ENCODE peak calls at places on chromosomes 1 and 21, in four cellular contexts. P is IMR-90, S is K562, Q is GM12878. K is an unnamed sample.

GRCh38 chr21:45615145-45615711 is 28.3 kb upstream of the PCBP3 start:
- DNase-seq in P (peak; percentile 31), S (peak; percentile 44), Q (peak; percentile 78), K (no peak)

GRCh38 chr1:18201997-18202719 is 94.6 kb downstream of the IGSF21 start:
- DNase-seq in P (no peak), S (no peak), Q (no peak), K (no peak)

GRCh38 chr1:53567458-53568250 is 108.5 kb downstream of the DMRTB1 start:
- DNase-seq in P (no peak), S (no peak), Q (no peak), K (no peak)

GRCh38 chr1:25774921-25775774 is 24.8 kb upstream of the SELENON start:
- DNase-seq in P (no peak), S (no peak), Q (peak; percentile 5), K (no peak)

GRCh38 chr1:187839873-187840272 is 1011.1 kb downstream of the PLA2G4A start:
- DNase-seq in P (no peak), S (no peak), Q (no peak), K (no peak)

GRCh38 chr21:27132270-27132669 is 165.4 kb upstream of the ADAMTS5 start:
- DNase-seq in P (peak; percentile 67), S (no peak), Q (no peak), K (no peak)

GRCh38 chr1:4018721-4019521 is 118.8 kb upstream of the C1orf174 start:
- DNase-seq in P (no peak), S (no peak), Q (no peak), K (no peak)

GRCh38 chr1:4657920-4658585 is 3.6 kb downstream of the AJAP1 start:
- DNase-seq in P (no peak), S (no peak), Q (no peak), K (no peak)

GRCh38 chr1:28928306-28928987 is 14.1 kb downstream of the EPB41 start:
- DNase-seq in P (no peak), S (peak; percentile 38), Q (no peak), K (peak; percentile 7)

GRCh38 chr1:98172578-98172977 is 251.7 kb upstream of the DPYD start:
- DNase-seq in P (peak; percentile 7), S (no peak), Q (no peak), K (no peak)

GRCh38 chr1:165444897-165445370 is at the start of gene RXRG:
- DNase-seq in P (peak; percentile 0), S (no peak), Q (no peak), K (peak; percentile 9)

GRCh38 chr1:206684478-206685255 is at the start of gene MAPKAPK2:
- DNase-seq in P (peak; percentile 61), S (peak; percentile 99), Q (no peak), K (peak; percentile 48)

GRCh38 chr1:246592695-246593094 is 26.4 kb downstream of the CNST start:
- DNase-seq in P (peak; percentile 94), S (no peak), Q (no peak), K (no peak)

DNA sequence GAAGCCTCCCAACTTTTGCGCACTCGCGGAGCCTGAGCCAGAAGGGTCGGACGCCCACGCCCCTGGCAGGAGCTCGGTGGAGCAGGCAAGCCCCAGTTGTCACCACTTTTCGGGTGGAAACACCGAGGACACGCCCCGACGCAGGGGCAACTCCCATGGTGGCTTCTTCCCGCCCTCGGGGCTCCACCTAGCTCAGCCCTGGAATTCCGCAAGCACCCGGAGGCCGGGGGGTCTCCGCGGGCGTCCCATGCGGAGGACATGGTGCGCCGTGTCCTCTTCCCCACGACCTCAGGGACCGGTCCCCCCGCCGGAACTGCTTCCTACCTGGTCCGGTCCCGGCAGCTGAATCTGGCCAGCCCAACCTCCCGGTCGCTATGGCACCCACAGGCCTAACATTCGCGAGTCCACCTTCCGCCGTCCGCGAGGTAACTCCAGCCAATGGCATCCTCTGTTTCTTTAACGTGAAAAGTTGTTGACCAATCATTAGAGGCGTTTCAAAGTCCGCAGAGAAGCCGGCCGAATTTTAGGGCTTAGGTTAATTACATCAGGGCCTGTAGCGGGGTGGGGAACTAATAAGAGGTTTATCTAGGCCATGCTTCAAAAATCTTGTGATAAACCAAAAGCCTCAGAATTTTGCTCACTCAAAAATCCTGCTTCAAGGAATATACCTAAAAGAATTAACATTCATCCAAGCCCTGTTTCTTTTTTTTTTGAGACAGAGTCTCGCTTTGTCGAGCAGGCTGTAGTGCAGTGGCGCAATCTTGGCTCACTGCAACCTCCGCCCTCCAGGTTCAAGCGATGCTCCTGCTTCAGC is at the start of gene STPG1:
- DNase-seq in P (peak; percentile 77), S (peak; percentile 98), Q (peak; percentile 72), K (peak; percentile 92)
- TF ChIP-seq FOS in P (peak; percentile 20), S (peak; percentile 88), Q (peak; percentile 28), K (no peak)

GRCh38 chr1:221832617-221833016 is 90.7 kb upstream of the DUSP10 start:
- DNase-seq in P (no peak), S (no peak), Q (no peak), K (peak; percentile 88)
- H3K27ac ChIP-seq in P (no peak overlapping the region), S (no peak overlapping the region), Q (no peak overlapping the region), K (peak overlapping the region; percentile 47)

GRCh38 chr1:218661411-218661810 is 316.3 kb downstream of the TGFB2 start:
- DNase-seq in P (no peak), S (no peak), Q (no peak), K (no peak)

GRCh38 chr1:218666263-218666662 is 321.1 kb downstream of the TGFB2 start:
- DNase-seq in P (no peak), S (no peak), Q (no peak), K (no peak)

GRCh38 chr1:218664385-218665170 is 319.4 kb downstream of the TGFB2 start:
- DNase-seq in P (peak; percentile 66), S (no peak), Q (no peak), K (peak; percentile 34)

GRCh38 chr1:218668151-218668550 is 323.0 kb downstream of the TGFB2 start:
- DNase-seq in P (no peak), S (no peak), Q (no peak), K (no peak)

DNA sequence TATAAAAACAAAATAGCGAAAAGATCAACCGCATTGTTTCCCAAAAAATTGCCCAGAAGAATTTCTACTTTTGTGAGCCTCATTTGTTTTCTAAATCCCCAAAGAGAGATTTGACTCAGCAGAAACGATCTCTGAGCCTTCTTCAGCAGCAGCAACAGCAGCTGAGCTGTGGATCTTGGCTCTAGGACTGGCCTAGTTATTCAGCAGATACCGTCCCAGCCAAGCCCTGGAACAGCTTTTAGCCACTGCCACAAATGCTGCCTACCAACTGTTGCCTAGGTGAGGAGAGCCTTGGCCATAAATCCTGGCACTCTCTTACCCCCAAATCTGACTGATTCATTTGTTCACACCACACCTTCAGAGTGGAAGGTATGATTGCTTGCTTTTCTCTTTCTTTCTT is 320.1 kb downstream of the TGFB2 start:
- DNase-seq in P (peak; percentile 61), S (no peak), Q (no peak), K (peak; percentile 36)
- TF ChIP-seq FOS in P (no peak), S (no peak), Q (no peak), K (no peak)

GRCh38 chr1:31771891-31772668 is 7.9 kb upstream of the ADGRB2 start:
- DNase-seq in P (peak; percentile 27), S (no peak), Q (no peak), K (no peak)

GRCh38 chr1:31768407-31768806 is 4.3 kb upstream of the ADGRB2 start:
- DNase-seq in P (no peak), S (no peak), Q (no peak), K (no peak)

GRCh38 chr1:31767225-31767624 is 3.1 kb upstream of the ADGRB2 start:
- DNase-seq in P (no peak), S (no peak), Q (no peak), K (no peak)

GRCh38 chr1:31768939-31769704 is 5.0 kb upstream of the ADGRB2 start:
- DNase-seq in P (no peak), S (no peak), Q (no peak), K (no peak)

GRCh38 chr1:31769720-31770390 is 5.7 kb upstream of the ADGRB2 start:
- DNase-seq in P (no peak), S (no peak), Q (no peak), K (no peak)
- H3K27ac ChIP-seq in P (no peak overlapping the region), S (no peak overlapping the region), Q (no peak overlapping the region), K (no peak overlapping the region)

GRCh38 chr21:18249542-18250152 is 5.0 kb downstream of the CHODL start:
- DNase-seq in P (no peak), S (no peak), Q (no peak), K (no peak)
- TF ChIP-seq FOS in P (no peak), S (no peak), Q (no peak), K (no peak)

GRCh38 chr1:116288201-116288598 is 84.8 kb upstream of the ATP1A1 start:
- DNase-seq in P (no peak), S (no peak), Q (peak; percentile 57), K (no peak)
- H3K27ac ChIP-seq in P (no peak overlapping the region), S (no peak overlapping the region), Q (no peak overlapping the region), K (no peak overlapping the region)

K was measured in endothelial cell of umbilical vein.